ENCODE peak calls at places on chromosome 7, in seven cellular contexts. E is activated CD8-positive, alpha-beta memory T cell treated with anti-CD3 and anti-CD28 coated beads, Interleukin-2, amount 10 ng/mL, durations not matched to agents 7 days and 5 days; V is NCI-H1694 treated with DMSO at 0.1 percent for 48 hours; C is right atrium auricular region; D is NCI-H1417; X is left ventricle myocardium superior; P is H9. Z is an unnamed sample.

GRCh38 chr7:78479348-78479747 is 680.8 kb downstream of the PHTF2 start:
- DNase-seq in E (no peak), D (no peak), C (no peak), X (no peak), V (no peak), P (no peak), Z (no peak)

GRCh38 chr7:148772297-148773089 is 73.8 kb downstream of the CUL1 start:
- DNase-seq in P (no peak), C (no peak), E (no peak), V (no peak), D (peak), X (no peak), Z (no peak)

GRCh38 chr7:107830410-107830809 is 27.4 kb upstream of the SLC26A3 start:
- DNase-seq in C (no peak), D (no peak), E (no peak), V (no peak), X (no peak), P (no peak), Z (no peak)

GRCh38 chr7:107463139-107464078 is 6.4 kb upstream of the GPR22 start:
- DNase-seq in V (peak), C (peak), E (peak), P (peak), D (peak), X (peak), Z (peak)

GRCh38 chr7:76358053-76358477 is 726 bp downstream of the YWHAG start:
- DNase-seq in P (no peak), V (peak), E (peak), X (peak), C (peak), D (peak), Z (peak)

GRCh38 chr7:45921699-45922519 is 837 bp upstream of the IGFBP3 start:
- DNase-seq in V (no peak), E (peak), D (peak), C (peak), X (peak), P (peak), Z (peak)

GRCh38 chr7:44956157-44956766 is 22.6 kb downstream of the MYO1G start:
- DNase-seq in C (no peak), D (no peak), E (no peak), X (no peak), V (no peak), P (no peak), Z (no peak)

GRCh38 chr7:147014596-147014995 is 898.0 kb downstream of the CNTNAP2 start:
- DNase-seq in E (no peak), X (no peak), P (no peak), V (no peak), C (no peak), D (no peak), Z (no peak)

GRCh38 chr7:31962246-31962645 is 108.0 kb downstream of the PDE1C start:
- DNase-seq in X (no peak), E (no peak), V (no peak), P (no peak), C (no peak), D (no peak), Z (no peak)